ENCODE peak calls at places on chromosomes 12 and 14, in ten cellular contexts. C is prostate gland, D is HCT116, Q is GM23338, H is stomach, V is sigmoid colon, Y is suprapubic skin, F is GM12878, U is upper lobe of left lung, T is spleen. W is an unnamed sample.

GRCh38 chr14:89750206-89750867 is 204.2 kb downstream of the EFCAB11 start:
- DNase-seq in D (no peak), Y (no peak), V (no peak), T (no peak), H (no peak), C (no peak), U (no peak), F (no peak), Q (no peak), W (no peak)

GRCh38 chr12:60070541-60070940 is 474.7 kb downstream of the SLC16A7 start:
- DNase-seq in U (no peak), H (no peak), Y (no peak), F (no peak), V (no peak), C (no peak), D (peak; percentile 6), Q (no peak), T (no peak), W (no peak)

GRCh38 chr12:12798480-12798879 is 13.0 kb downstream of the APOLD1 start:
- DNase-seq in V (no peak), F (no peak), Q (no peak), D (no peak), Y (no peak), T (no peak), H (no peak), C (no peak), U (no peak), W (no peak)

GRCh38 chr14:56807586-56808168 is 2.6 kb downstream of the OTX2 start:
- DNase-seq in U (peak; percentile 69), F (no peak), T (no peak), C (no peak), D (no peak), H (no peak), V (no peak), Q (peak; percentile 41), Y (no peak), W (no peak)

GRCh38 chr12:60100150-60100549 is 504.3 kb downstream of the SLC16A7 start:
- DNase-seq in Q (no peak), C (no peak), T (no peak), F (no peak), D (no peak), H (no peak), U (no peak), Y (no peak), V (no peak), W (no peak)

GRCh38 chr12:107487011-107487680 is 198.5 kb upstream of the PWP1 start:
- DNase-seq in Y (no peak), C (peak; percentile 44), U (no peak), H (no peak), V (no peak), T (no peak), D (no peak), F (no peak), Q (no peak), W (peak; percentile 33)

GRCh38 chr14:68774771-68775613 is 17.9 kb downstream of the ZFP36L1 start:
- DNase-seq in F (no peak), Q (no peak), U (no peak), D (no peak), H (peak; percentile 14), T (no peak), Y (peak; percentile 27), V (peak; percentile 43), C (no peak), W (peak; percentile 45)

GRCh38 chr14:64955297-64955696 is 12.8 kb upstream of the GPX2 start:
- DNase-seq in Q (no peak), U (no peak), D (no peak), H (peak; percentile 34), Y (peak; percentile 44), T (no peak), V (peak; percentile 50), F (no peak), C (no peak), W (no peak)

GRCh38 chr14:104582649-104583048 is 3.1 kb downstream of the C14orf180 start:
- DNase-seq in Y (no peak), C (no peak), T (no peak), H (peak; percentile 68), F (no peak), Q (no peak), U (peak; percentile 82), V (no peak), D (no peak), W (no peak)

GRCh38 chr12:93134893-93135285 is 205.8 kb upstream of the EEA1 start:
- DNase-seq in Y (no peak), C (no peak), D (no peak), F (no peak), U (no peak), H (no peak), Q (no peak), V (no peak), T (no peak), W (no peak)

GRCh38 chr12:55847603-55848329 is 5.0 kb upstream of the MMP19 start:
- DNase-seq in D (no peak), Q (peak; percentile 37), Y (peak; percentile 97), C (peak; percentile 26), F (no peak), U (peak; percentile 68), T (peak; percentile 82), V (peak; percentile 98), H (peak; percentile 66), W (peak; percentile 94)

GRCh38 chr12:47561746-47562145 is 144.1 kb downstream of the RPAP3 start:
- DNase-seq in Q (no peak), U (no peak), H (no peak), T (no peak), F (no peak), D (no peak), Y (no peak), C (no peak), V (no peak), W (no peak)

GRCh38 chr12:56954956-56955355 is 2.5 kb downstream of the RDH16 start:
- DNase-seq in Y (no peak), V (no peak), C (no peak), T (no peak), H (no peak), U (no peak), Q (no peak), D (no peak), F (no peak), W (no peak)

GRCh38 chr14:103512701-103513611 is 9.7 kb downstream of the CKB start:
- DNase-seq in F (no peak), T (peak; percentile 66), D (no peak), H (peak; percentile 70), V (peak; percentile 92), Y (peak; percentile 81), Q (peak; percentile 45), U (peak; percentile 91), C (peak; percentile 92), W (peak; percentile 66)

GRCh38 chr12:14946856-14947255 is 8.5 kb upstream of the ERP27 start:
- DNase-seq in V (no peak), U (no peak), T (no peak), Y (no peak), H (no peak), F (no peak), Q (no peak), C (no peak), D (no peak), W (no peak)
- TF ChIP-seq POLR2AphosphoS5 in V (no peak), U (no peak), T (no peak), Y (no peak), H (no peak), F (no peak), Q (no peak), C (no peak), D (no peak), W (no peak)

DNA sequence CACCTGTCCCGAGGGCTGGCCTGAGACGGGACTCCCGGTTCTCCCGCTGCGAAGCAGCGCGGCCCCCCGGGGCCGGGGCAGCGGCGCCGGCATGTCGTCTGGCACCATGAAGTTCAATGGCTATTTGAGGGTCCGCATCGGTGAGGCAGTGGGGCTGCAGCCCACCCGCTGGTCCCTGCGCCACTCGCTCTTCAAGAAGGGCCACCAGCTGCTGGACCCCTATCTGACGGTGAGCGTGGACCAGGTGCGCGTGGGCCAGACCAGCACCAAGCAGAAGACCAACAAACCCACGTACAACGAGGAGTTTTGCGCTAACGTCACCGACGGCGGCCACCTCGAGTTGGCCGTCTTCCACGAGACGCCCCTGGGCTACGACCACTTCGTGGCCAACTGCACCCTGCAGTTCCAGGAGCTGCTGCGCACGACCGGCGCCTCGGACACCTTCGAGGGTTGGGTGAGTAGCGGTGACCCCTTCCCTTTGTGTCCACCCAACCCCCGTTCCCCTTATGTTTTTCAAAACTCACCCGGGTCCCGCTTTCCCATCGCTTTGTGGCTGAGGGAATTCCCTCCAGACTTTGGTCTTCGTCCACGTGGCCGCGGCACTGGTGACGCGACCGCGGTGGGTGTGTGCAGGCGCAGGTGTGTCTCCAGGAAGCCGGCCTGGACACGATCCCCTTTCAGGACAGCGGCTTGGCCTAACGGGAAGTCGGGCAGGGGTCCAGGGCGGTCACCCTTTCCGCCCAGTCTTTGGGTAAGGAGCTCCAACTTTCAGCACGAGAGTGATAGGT is 826 bp downstream of the PRKCH start:
- DNase-seq in Q (peak; percentile 43), U (peak; percentile 91), C (peak; percentile 78), V (peak; percentile 75), Y (peak; percentile 83), T (peak; percentile 85), F (no peak), H (peak; percentile 73), D (no peak), W (peak; percentile 81)
- H3K27me3 ChIP-seq in Q (peaks cover 48% of the 10 kb centered on the region), U (no peaks in the 10 kb centered on the region), C (no peaks in the 10 kb centered on the region), V (peaks cover 43% of the 10 kb centered on the region), Y (peaks cover 3% of the 10 kb centered on the region), T (peaks cover 22% of the 10 kb centered on the region), F (no peaks in the 10 kb centered on the region), H (peaks cover 10% of the 10 kb centered on the region), D (no peaks in the 10 kb centered on the region), W (no peaks in the 10 kb centered on the region)

GRCh38 chr14:88326352-88327103 is 3.5 kb upstream of the KCNK10 start:
- DNase-seq in V (no peak), F (no peak), Y (no peak), C (no peak), Q (peak; percentile 61), U (peak; percentile 52), T (no peak), H (no peak), D (no peak), W (no peak)
- H3K4me3 ChIP-seq in V (no peak overlapping the region), F (no peak overlapping the region), Y (peak overlapping the region; percentile 14), C (no peak overlapping the region), Q (peak overlapping the region; percentile 76), U (no peak overlapping the region), T (no peak overlapping the region), H (no peak overlapping the region), D (no peak overlapping the region), W (no peak overlapping the region)

GRCh38 chr12:64389154-64389553 is 1.4 kb downstream of the C12orf56 start:
- DNase-seq in V (no peak), Y (no peak), U (peak; percentile 47), D (no peak), Q (peak; percentile 31), T (no peak), F (no peak), H (no peak), C (no peak), W (no peak)

GRCh38 chr12:64387201-64387816 is 3.2 kb downstream of the C12orf56 start:
- DNase-seq in D (no peak), U (no peak), Q (no peak), Y (no peak), V (no peak), H (no peak), T (no peak), F (no peak), C (no peak), W (no peak)

GRCh38 chr12:64392221-64392620 is 1.7 kb upstream of the C12orf56 start:
- DNase-seq in Q (peak; percentile 79), H (no peak), F (no peak), C (no peak), V (no peak), U (no peak), Y (no peak), D (no peak), T (no peak), W (no peak)

GRCh38 chr12:64385468-64385867 is 5.1 kb downstream of the C12orf56 start:
- DNase-seq in V (no peak), U (no peak), D (peak; percentile 47), Q (no peak), C (no peak), Y (no peak), T (no peak), F (no peak), H (no peak), W (no peak)

GRCh38 chr12:64390275-64390851 is at the start of gene C12orf56:
- DNase-seq in Y (no peak), Q (peak; percentile 91), T (peak; percentile 77), H (no peak), C (no peak), V (no peak), F (no peak), D (no peak), U (peak; percentile 85), W (no peak)
- TF ChIP-seq POLR2AphosphoS5 in Y (no peak), Q (peak; percentile 77), T (no peak), H (no peak), C (no peak), V (no peak), F (no peak), D (no peak), U (no peak), W (no peak)